ENCODE peak calls at places on chromosome 16, in ten cellular contexts. U, D, M, F, C, K, S, J, A and W are unnamed samples.

GRCh38 chr16:58843675-58844074 is 109.6 kb upstream of the GOT2 start:
- DNase-seq in K (no peak), S (no peak), F (peak), C (no peak), M (peak), U (peak), D (no peak), J (no peak), A (peak), W (no peak)

GRCh38 chr16:80285089-80285488 is 255.7 kb upstream of the DYNLRB2 start:
- DNase-seq in S (no peak), C (no peak), A (peak), F (peak), K (no peak), M (peak), U (peak), D (no peak), J (no peak), W (peak)

GRCh38 chr16:17271687-17272086 is 199.1 kb downstream of the XYLT1 start:
- DNase-seq in D (no peak), M (no peak), S (no peak), K (no peak), J (no peak), U (no peak), A (peak), C (peak), F (no peak), W (no peak)

GRCh38 chr16:89357055-89357454 is 133.3 kb downstream of the ANKRD11 start:
- DNase-seq in U (no peak), J (no peak), K (no peak), F (no peak), D (no peak), A (no peak), M (no peak), S (no peak), C (no peak), W (no peak)

GRCh38 chr16:88702364-88703210 is 3.6 kb downstream of the RNF166 start:
- DNase-seq in U (no peak), A (no peak), S (no peak), F (no peak), C (no peak), K (no peak), J (no peak), D (no peak), M (no peak), W (no peak)

GRCh38 chr16:54353097-54353496 is 66.5 kb upstream of the IRX3 start:
- DNase-seq in F (no peak), C (no peak), S (no peak), D (no peak), M (no peak), J (no peak), A (no peak), K (no peak), U (no peak), W (no peak)

GRCh38 chr16:2026461-2027023 is at the start of gene NHERF2:
- DNase-seq in K (no peak), C (peak), D (no peak), U (no peak), J (peak), F (no peak), M (no peak), A (peak), S (peak), W (no peak)

GRCh38 chr16:67024384-67024896 is 4.5 kb upstream of the CBFB start:
- DNase-seq in K (no peak), D (no peak), U (no peak), A (no peak), S (no peak), M (no peak), F (no peak), J (no peak), C (no peak), W (no peak)

GRCh38 chr16:3095869-3096268 is 3.2 kb downstream of the ZSCAN10 start:
- DNase-seq in A (no peak), U (no peak), C (no peak), J (peak), D (no peak), F (peak), S (no peak), M (no peak), K (no peak), W (no peak)

GRCh38 chr16:84725481-84726078 is 25.8 kb downstream of the USP10 start:
- DNase-seq in S (no peak), U (no peak), J (no peak), K (no peak), F (no peak), A (no peak), M (no peak), D (no peak), C (no peak), W (no peak)